ENCODE peak calls at places on chromosomes 1 and 21, in six cellular contexts. Q is amniotic stem cell, B is GM12865, W is H7, L is posterior cingulate gyrus, R is IMR-90. D is an unnamed sample.

GRCh38 chr1:51945591-51945990 is 44.9 kb downstream of the RAB3B start:
- DNase-seq in Q (no peak), B (no peak), W (no peak), L (no peak), R (peak; percentile 73), D (peak; percentile 39)

GRCh38 chr1:38344705-38345104 is 298.1 kb upstream of the POU3F1 start:
- DNase-seq in Q (no peak), B (peak; percentile 82), W (no peak), L (no peak), R (no peak), D (no peak)

GRCh38 chr21:34362670-34363069 is 1.1 kb upstream of the KCNE2 start:
- DNase-seq in Q (no peak), B (no peak), W (no peak), L (no peak), R (no peak), D (no peak)

GRCh38 chr1:152198982-152199381 is 25.0 kb downstream of the HRNR start:
- DNase-seq in Q (no peak), B (no peak), W (no peak), L (no peak), R (no peak), D (no peak)

GRCh38 chr1:10599194-10599861 is 124.6 kb downstream of the PEX14 start:
- DNase-seq in Q (peak; percentile 63), B (no peak), W (no peak), L (no peak), R (peak; percentile 90), D (peak; percentile 71)

GRCh38 chr1:109768700-109769325 is 5.1 kb upstream of the EPS8L3 start:
- DNase-seq in Q (no peak), B (no peak), W (no peak), L (peak; percentile 36), R (no peak), D (no peak)

GRCh38 chr1:204513117-204513716 is 3.0 kb upstream of the MDM4 start:
- DNase-seq in Q (no peak), B (peak; percentile 90), W (no peak), L (no peak), R (no peak), D (no peak)

GRCh38 chr1:91099746-91100621 is 78.1 kb upstream of the ZNF644 start:
- DNase-seq in Q (no peak), B (peak; percentile 29), W (no peak), L (no peak), R (no peak), D (no peak)

GRCh38 chr1:179550753-179551682 is 24.7 kb downstream of the NPHS2 start:
- DNase-seq in Q (peak; percentile 13), B (peak; percentile 65), W (no peak), L (no peak), R (peak; percentile 63), D (peak; percentile 62)

GRCh38 chr1:166184897-166185296 is 18.1 kb upstream of the FAM78B start:
- DNase-seq in Q (no peak), B (no peak), W (no peak), L (no peak), R (no peak), D (peak; percentile 55)

GRCh38 chr1:92577251-92577895 is 90.6 kb upstream of the GFI1 start:
- DNase-seq in Q (no peak), B (no peak), W (no peak), L (no peak), R (peak; percentile 29), D (peak; percentile 54)

GRCh38 chr1:190464686-190465085 is 13.0 kb downstream of the BRINP3 start:
- DNase-seq in Q (no peak), B (no peak), W (no peak), L (no peak), R (no peak), D (no peak)

GRCh38 chr1:67888707-67889106 is 55.4 kb upstream of the GNG12 start:
- DNase-seq in Q (no peak), B (no peak), W (peak; percentile 20), L (no peak), R (peak; percentile 63), D (peak; percentile 58)

GRCh38 chr1:239719642-239720258 is 333.4 kb downstream of the CHRM3 start:
- DNase-seq in Q (no peak), B (no peak), W (no peak), L (no peak), R (no peak), D (no peak)

GRCh38 chr1:156493154-156493631 is 7.4 kb downstream of the MEF2D start:
- DNase-seq in Q (no peak), B (no peak), W (no peak), L (peak; percentile 95), R (no peak), D (no peak)

GRCh38 chr1:150927629-150928028 is 1.5 kb downstream of the SETDB1 start:
- DNase-seq in Q (no peak), B (no peak), W (no peak), L (no peak), R (no peak), D (no peak)

GRCh38 chr1:44390277-44390676 is 14.8 kb upstream of the RNF220 start:
- DNase-seq in Q (peak; percentile 85), B (no peak), W (no peak), L (no peak), R (peak; percentile 85), D (peak; percentile 71)

GRCh38 chr1:160739098-160739511 is at the start of gene SLAMF7:
- DNase-seq in Q (no peak), B (peak; percentile 86), W (no peak), L (no peak), R (no peak), D (no peak)

GRCh38 chr1:231523816-231524215 is 4.7 kb upstream of the TSNAX start:
- DNase-seq in Q (no peak), B (no peak), W (no peak), L (no peak), R (peak; percentile 10), D (no peak)